ENCODE peak calls at places on chromosomes 12 and 14, in six cellular contexts. Y, N, X, Q, C and F are unnamed samples. For H3K36me3, the result is how much of the 10 kb centered on the place peaks cover.

GRCh38 chr12:103640410-103640809 is 53.3 kb downstream of the STAB2 start:
- DNase-seq in Y (no peak), N (no peak), X (no peak), Q (no peak), C (no peak), F (no peak)

GRCh38 chr14:99415496-99416281 is 65.0 kb downstream of the SETD3 start:
- DNase-seq in Y (no peak), N (peak), X (no peak), Q (peak), C (peak), F (peak)

GRCh38 chr12:5201554-5202243 is 158.0 kb downstream of the KCNA5 start:
- DNase-seq in Y (peak), N (no peak), X (peak), Q (no peak), C (no peak), F (no peak)

GRCh38 chr12:65875635-65876034 is 51.4 kb downstream of the HMGA2 start:
- DNase-seq in Y (no peak), N (no peak), X (no peak), Q (no peak), C (no peak), F (no peak)

GRCh38 chr12:78290606-78291345 is 460.1 kb downstream of the NAV3 start:
- DNase-seq in Y (no peak), N (no peak), X (no peak), Q (no peak), C (no peak), F (no peak)

GRCh38 chr14:78398216-78398615 is 228.0 kb downstream of the NRXN3 start:
- DNase-seq in Y (no peak), N (no peak), X (no peak), Q (no peak), C (no peak), F (no peak)

GRCh38 chr12:50613463-50613862 is 108.7 kb downstream of the DIP2B start:
- DNase-seq in Y (no peak), N (no peak), X (no peak), Q (no peak), C (no peak), F (no peak)

GRCh38 chr12:55820679-55821078 is 2.8 kb downstream of the ORMDL2 start:
- DNase-seq in Y (no peak), N (no peak), X (no peak), Q (no peak), C (no peak), F (no peak)

GRCh38 chr14:61582815-61583214 is 112.5 kb upstream of the HIF1A start:
- DNase-seq in Y (peak), N (no peak), X (no peak), Q (no peak), C (no peak), F (no peak)

GRCh38 chr14:50453869-50454268 is 57.2 kb upstream of the CDKL1 start:
- DNase-seq in Y (no peak), N (no peak), X (no peak), Q (no peak), C (no peak), F (no peak)
- H3K36me3 ChIP-seq in Y (half or more), N (under half), X (under half), Q (under half), C (under half), F (under half)

GRCh38 chr14:103688441-103688840 is 26.8 kb downstream of the XRCC3 start:
- DNase-seq in Y (no peak), N (no peak), X (no peak), Q (no peak), C (no peak), F (no peak)

GRCh38 chr14:103685276-103686211 is 29.7 kb downstream of the XRCC3 start:
- DNase-seq in Y (no peak), N (no peak), X (no peak), Q (no peak), C (no peak), F (no peak)

GRCh38 chr14:103686831-103687485 is 28.3 kb downstream of the XRCC3 start:
- DNase-seq in Y (no peak), N (no peak), X (no peak), Q (no peak), C (no peak), F (no peak)

GRCh38 chr14:103688906-103689902 is 26.0 kb downstream of the XRCC3 start:
- DNase-seq in Y (peak), N (no peak), X (no peak), Q (peak), C (no peak), F (no peak)

GRCh38 chr14:103687712-103688111 is 27.5 kb downstream of the XRCC3 start:
- DNase-seq in Y (no peak), N (no peak), X (no peak), Q (no peak), C (no peak), F (no peak)
- H3K36me3 ChIP-seq in Y (half or more), N (under half), X (under half), Q (under half), C (under half), F (under half)

GRCh38 chr12:121325922-121326396 is 26.3 kb downstream of the ANAPC5 start:
- DNase-seq in Y (no peak), N (no peak), X (no peak), Q (peak), C (peak), F (no peak)
- H3K36me3 ChIP-seq in Y (half or more), N (under half), X (under half), Q (under half), C (under half), F (half or more)

GRCh38 chr12:23753627-23754358 is 195.7 kb downstream of the SOX5 start:
- DNase-seq in Y (no peak), N (peak), X (no peak), Q (no peak), C (no peak), F (no peak)
- H3K36me3 ChIP-seq in Y (under half), N (under half), X (under half), Q (under half), C (under half), F (under half)

GRCh38 chr12:113369391-113369790 is 11.0 kb downstream of the PLBD2 start:
- DNase-seq in Y (no peak), N (no peak), X (no peak), Q (no peak), C (no peak), F (no peak)
- H3K36me3 ChIP-seq in Y (under half), N (under half), X (under half), Q (under half), C (under half), F (under half)

GRCh38 chr12:7929069-7929792 is 6.8 kb downstream of the SLC2A3 start:
- DNase-seq in Y (no peak), N (no peak), X (no peak), Q (no peak), C (no peak), F (no peak)
- H3K36me3 ChIP-seq in Y (half or more), N (under half), X (under half), Q (under half), C (under half), F (half or more)